ENCODE peak calls at places on chromosomes 6 and 20, in six cellular contexts. One of them, this sample, is unnamed.

GRCh38 chr6:42766163-42766670 is 15.6 kb upstream of the BICRAL start:
- DNase-seq in kidney tubule cell: peak; percentile 83
- DNase-seq in AG08396: peak; percentile 44
- DNase-seq in EH: peak; percentile 87
- DNase-seq in mammary epithelial cell: peak; percentile 76
- DNase-seq in stimulated activated CD4-positive, alpha-beta T cell treated with anti-CD3 and anti-CD28 coated beads, Interleukin-12 subunit alpha, Interleukin-12 subunit beta, amount 100 ng/mL, for 48 hours: no peak
- DNase-seq in this sample: peak; percentile 82

GRCh38 chr20:17885544-17885943 is 83.0 kb downstream of the SNX5 start:
- DNase-seq in kidney tubule cell: no peak
- DNase-seq in EH: peak; percentile 30
- DNase-seq in mammary epithelial cell: no peak
- DNase-seq in AG08396: no peak
- DNase-seq in stimulated activated CD4-positive, alpha-beta T cell treated with anti-CD3 and anti-CD28 coated beads, Interleukin-12 subunit alpha, Interleukin-12 subunit beta, amount 100 ng/mL, for 48 hours: no peak
- DNase-seq in this sample: peak; percentile 35

GRCh38 chr6:158039178-158039557 is 57.5 kb downstream of the SYNJ2 start:
- DNase-seq in EH: peak; percentile 50
- DNase-seq in AG08396: no peak
- DNase-seq in stimulated activated CD4-positive, alpha-beta T cell treated with anti-CD3 and anti-CD28 coated beads, Interleukin-12 subunit alpha, Interleukin-12 subunit beta, amount 100 ng/mL, for 48 hours: no peak
- DNase-seq in mammary epithelial cell: no peak
- DNase-seq in kidney tubule cell: peak; percentile 25
- DNase-seq in this sample: peak; percentile 91

GRCh38 chr20:313948-314347 is 11.4 kb upstream of the SOX12 start:
- DNase-seq in AG08396: peak; percentile 42
- DNase-seq in kidney tubule cell: peak; percentile 93
- DNase-seq in mammary epithelial cell: peak; percentile 85
- DNase-seq in stimulated activated CD4-positive, alpha-beta T cell treated with anti-CD3 and anti-CD28 coated beads, Interleukin-12 subunit alpha, Interleukin-12 subunit beta, amount 100 ng/mL, for 48 hours: no peak
- DNase-seq in EH: peak; percentile 64
- DNase-seq in this sample: peak; percentile 23

GRCh38 chr6:47420394-47421371 is 56.9 kb upstream of the CD2AP start:
- DNase-seq in AG08396: no peak
- DNase-seq in stimulated activated CD4-positive, alpha-beta T cell treated with anti-CD3 and anti-CD28 coated beads, Interleukin-12 subunit alpha, Interleukin-12 subunit beta, amount 100 ng/mL, for 48 hours: no peak
- DNase-seq in EH: no peak
- DNase-seq in mammary epithelial cell: peak; percentile 23
- DNase-seq in kidney tubule cell: peak; percentile 71
- DNase-seq in this sample: peak; percentile 65

GRCh38 chr6:89205819-89206218 is 11.3 kb downstream of the GABRR1 start:
- DNase-seq in mammary epithelial cell: no peak
- DNase-seq in AG08396: no peak
- DNase-seq in stimulated activated CD4-positive, alpha-beta T cell treated with anti-CD3 and anti-CD28 coated beads, Interleukin-12 subunit alpha, Interleukin-12 subunit beta, amount 100 ng/mL, for 48 hours: no peak
- DNase-seq in kidney tubule cell: no peak
- DNase-seq in EH: no peak
- DNase-seq in this sample: no peak

GRCh38 chr6:18389479-18389878 is 2.3 kb downstream of the RNF144B start:
- DNase-seq in EH: peak; percentile 61
- DNase-seq in AG08396: no peak
- DNase-seq in stimulated activated CD4-positive, alpha-beta T cell treated with anti-CD3 and anti-CD28 coated beads, Interleukin-12 subunit alpha, Interleukin-12 subunit beta, amount 100 ng/mL, for 48 hours: no peak
- DNase-seq in kidney tubule cell: no peak
- DNase-seq in mammary epithelial cell: peak; percentile 48
- DNase-seq in this sample: no peak

GRCh38 chr6:112939543-112939942 is 592.4 kb downstream of the RFPL4B start:
- DNase-seq in mammary epithelial cell: no peak
- DNase-seq in kidney tubule cell: peak; percentile 9
- DNase-seq in AG08396: no peak
- DNase-seq in EH: no peak
- DNase-seq in stimulated activated CD4-positive, alpha-beta T cell treated with anti-CD3 and anti-CD28 coated beads, Interleukin-12 subunit alpha, Interleukin-12 subunit beta, amount 100 ng/mL, for 48 hours: no peak
- DNase-seq in this sample: no peak

GRCh38 chr20:25376886-25377285 is 13.7 kb downstream of the ABHD12 start:
- DNase-seq in EH: no peak
- DNase-seq in mammary epithelial cell: no peak
- DNase-seq in stimulated activated CD4-positive, alpha-beta T cell treated with anti-CD3 and anti-CD28 coated beads, Interleukin-12 subunit alpha, Interleukin-12 subunit beta, amount 100 ng/mL, for 48 hours: no peak
- DNase-seq in kidney tubule cell: no peak
- DNase-seq in AG08396: no peak
- DNase-seq in this sample: no peak

GRCh38 chr6:43779864-43780260 is 9.9 kb downstream of the VEGFA start:
- DNase-seq in stimulated activated CD4-positive, alpha-beta T cell treated with anti-CD3 and anti-CD28 coated beads, Interleukin-12 subunit alpha, Interleukin-12 subunit beta, amount 100 ng/mL, for 48 hours: no peak
- DNase-seq in mammary epithelial cell: no peak
- DNase-seq in AG08396: no peak
- DNase-seq in kidney tubule cell: peak; percentile 68
- DNase-seq in EH: no peak
- DNase-seq in this sample: no peak

GRCh38 chr6:81144346-81144745 is 608.1 kb downstream of the TENT5A start:
- DNase-seq in kidney tubule cell: no peak
- DNase-seq in EH: peak; percentile 32
- DNase-seq in mammary epithelial cell: no peak
- DNase-seq in AG08396: no peak
- DNase-seq in stimulated activated CD4-positive, alpha-beta T cell treated with anti-CD3 and anti-CD28 coated beads, Interleukin-12 subunit alpha, Interleukin-12 subunit beta, amount 100 ng/mL, for 48 hours: no peak
- DNase-seq in this sample: no peak

GRCh38 chr6:106525111-106525884 is 104.0 kb downstream of the RTN4IP1 start:
- DNase-seq in kidney tubule cell: no peak
- DNase-seq in stimulated activated CD4-positive, alpha-beta T cell treated with anti-CD3 and anti-CD28 coated beads, Interleukin-12 subunit alpha, Interleukin-12 subunit beta, amount 100 ng/mL, for 48 hours: no peak
- DNase-seq in AG08396: no peak
- DNase-seq in mammary epithelial cell: peak; percentile 54
- DNase-seq in EH: no peak
- DNase-seq in this sample: peak; percentile 30

GRCh38 chr6:25582101-25582500 is 69.9 kb upstream of the SCGN start:
- DNase-seq in mammary epithelial cell: no peak
- DNase-seq in EH: no peak
- DNase-seq in stimulated activated CD4-positive, alpha-beta T cell treated with anti-CD3 and anti-CD28 coated beads, Interleukin-12 subunit alpha, Interleukin-12 subunit beta, amount 100 ng/mL, for 48 hours: no peak
- DNase-seq in AG08396: no peak
- DNase-seq in kidney tubule cell: peak; percentile 6
- DNase-seq in this sample: peak; percentile 22

GRCh38 chr20:1539816-1540215 is 17.7 kb downstream of the SIRPD start:
- DNase-seq in mammary epithelial cell: peak; percentile 16
- DNase-seq in kidney tubule cell: peak; percentile 52
- DNase-seq in AG08396: no peak
- DNase-seq in stimulated activated CD4-positive, alpha-beta T cell treated with anti-CD3 and anti-CD28 coated beads, Interleukin-12 subunit alpha, Interleukin-12 subunit beta, amount 100 ng/mL, for 48 hours: no peak
- DNase-seq in EH: no peak
- DNase-seq in this sample: no peak

GRCh38 chr6:22551280-22551679 is 18.1 kb upstream of the HDGFL1 start:
- DNase-seq in kidney tubule cell: no peak
- DNase-seq in EH: peak; percentile 14
- DNase-seq in AG08396: no peak
- DNase-seq in mammary epithelial cell: no peak
- DNase-seq in stimulated activated CD4-positive, alpha-beta T cell treated with anti-CD3 and anti-CD28 coated beads, Interleukin-12 subunit alpha, Interleukin-12 subunit beta, amount 100 ng/mL, for 48 hours: no peak
- DNase-seq in this sample: no peak

This sample was measured in Daoy.